ENCODE peak calls at places on chromosomes 4 and X, in four cellular contexts. H is IMR-90, L is mesendoderm, W is H1. N is an unnamed sample.

GRCh38 chr4:61273237-61273636 is 73.1 kb downstream of the ADGRL3 start:
- DNase-seq in H (peak; percentile 1), L (no peak), W (no peak), N (no peak)

GRCh38 chrX:40175416-40176255 is 77.9 kb upstream of the BCOR start:
- DNase-seq in H (no peak), L (peak; percentile 71), W (peak; percentile 56), N (peak; percentile 69)

GRCh38 chr4:184614509-184614908 is 34.7 kb downstream of the CASP3 start:
- DNase-seq in H (no peak), L (no peak), W (no peak), N (no peak)

GRCh38 chr4:161577604-161578301 is 586.0 kb downstream of the FSTL5 start:
- DNase-seq in H (peak; percentile 33), L (peak; percentile 59), W (no peak), N (no peak)

GRCh38 chrX:78066110-78066509 is 37.9 kb upstream of the PGK1 start:
- DNase-seq in H (peak; percentile 76), L (no peak), W (no peak), N (no peak)

GRCh38 chrX:108464604-108465003 is 25.0 kb downstream of the COL4A5 start:
- DNase-seq in H (no peak), L (peak; percentile 74), W (no peak), N (no peak)

GRCh38 chr4:128876194-128876593 is 66.7 kb downstream of the JADE1 start:
- DNase-seq in H (no peak), L (no peak), W (no peak), N (no peak)

GRCh38 chr4:184273166-184274147 is 55.8 kb upstream of the ENPP6 start:
- DNase-seq in H (no peak), L (no peak), W (peak; percentile 30), N (peak; percentile 17)

GRCh38 chr4:88793473-88793872 is 95.8 kb upstream of the NAP1L5 start:
- DNase-seq in H (no peak), L (no peak), W (no peak), N (no peak)

GRCh38 chr4:130849985-130850632 is 1754.2 kb downstream of the C4orf33 start:
- DNase-seq in H (no peak), L (no peak), W (no peak), N (no peak)

GRCh38 chrX:42804524-42804923 is 26.6 kb upstream of the PPP1R2C start:
- DNase-seq in H (no peak), L (peak; percentile 5), W (no peak), N (peak; percentile 42)

GRCh38 chr4:76689079-76689817 is 208.7 kb downstream of the SOWAHB start:
- DNase-seq in H (peak; percentile 28), L (peak; percentile 84), W (peak; percentile 78), N (peak; percentile 82)

GRCh38 chr4:187188118-187188517 is 464.5 kb upstream of the FAT1 start:
- DNase-seq in H (no peak), L (no peak), W (no peak), N (no peak)

GRCh38 chr4:83208776-83209365 is 75.7 kb downstream of the COQ2 start:
- DNase-seq in H (no peak), L (no peak), W (no peak), N (no peak)

GRCh38 chrX:72269671-72270251 is 7.3 kb downstream of the RPS4X start:
- DNase-seq in H (peak; percentile 83), L (no peak), W (no peak), N (no peak)

GRCh38 chr4:107853444-107854325 is 29.0 kb downstream of the SGMS2 start:
- DNase-seq in H (peak; percentile 72), L (no peak), W (no peak), N (no peak)

GRCh38 chrX:44244008-44244407 is 99.5 kb downstream of the EFHC2 start:
- DNase-seq in H (peak; percentile 29), L (peak; percentile 26), W (no peak), N (no peak)

GRCh38 chr4:52983563-52984303 is 121.6 kb downstream of the RASL11B start:
- DNase-seq in H (peak; percentile 68), L (peak; percentile 69), W (no peak), N (no peak)

GRCh38 chr4:5051210-5051691 is at the start of gene STK32B:
- DNase-seq in H (peak; percentile 82), L (peak; percentile 82), W (peak; percentile 81), N (peak; percentile 77)

GRCh38 chrX:65685112-65685511 is 17.7 kb downstream of the MSN start:
- DNase-seq in H (no peak), L (no peak), W (no peak), N (no peak)

GRCh38 chr4:55069248-55069647 is 56.1 kb downstream of the KDR start:
- DNase-seq in H (no peak), L (peak; percentile 7), W (no peak), N (no peak)

GRCh38 chr4:100100985-100101384 is 89.3 kb downstream of the DDIT4L start:
- DNase-seq in H (no peak), L (peak; percentile 85), W (no peak), N (no peak)

GRCh38 chr4:106414366-106414765 is 45.8 kb upstream of the GIMD1 start:
- DNase-seq in H (no peak), L (no peak), W (no peak), N (no peak)

GRCh38 chrX:19990519-19991349 is at the start of gene BCLAF3:
- DNase-seq in H (peak; percentile 79), L (peak; percentile 89), W (peak; percentile 90), N (peak; percentile 92)

GRCh38 chr4:96183630-96184029 is 343.7 kb downstream of the PDHA2 start:
- DNase-seq in H (no peak), L (no peak), W (no peak), N (no peak)

GRCh38 chr4:23855912-23856605 is 33.8 kb downstream of the PPARGC1A start:
- DNase-seq in H (peak; percentile 68), L (no peak), W (no peak), N (no peak)

GRCh38 chr4:23857353-23857752 is 32.5 kb downstream of the PPARGC1A start:
- DNase-seq in H (peak; percentile 47), L (no peak), W (no peak), N (no peak)

GRCh38 chr4:23851455-23851854 is 38.4 kb downstream of the PPARGC1A start:
- DNase-seq in H (no peak), L (no peak), W (no peak), N (no peak)

GRCh38 chr4:23856630-23857029 is 33.2 kb downstream of the PPARGC1A start:
- DNase-seq in H (no peak), L (no peak), W (no peak), N (no peak)

DNA sequence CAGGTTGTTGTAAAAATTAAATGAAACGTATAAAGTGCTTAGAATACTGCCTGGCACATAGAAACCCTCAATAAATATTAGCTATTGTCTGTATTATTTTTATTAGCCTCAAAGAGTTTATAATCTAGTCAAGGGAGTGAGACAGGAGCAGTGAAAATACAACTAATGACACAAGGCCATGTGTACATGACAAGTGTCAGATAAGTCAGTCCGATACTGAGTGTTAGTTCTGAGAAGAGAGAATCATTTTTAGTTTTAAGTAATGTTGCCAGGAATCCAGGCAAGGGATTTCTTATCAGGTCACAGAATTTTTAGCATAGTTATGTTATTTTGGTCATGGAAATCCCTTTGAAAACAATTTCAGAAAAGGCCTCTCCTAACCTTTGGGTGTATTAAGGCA is 35.9 kb downstream of the PPARGC1A start:
- DNase-seq in H (no peak), L (no peak), W (no peak), N (no peak)
- H4K5ac ChIP-seq in H (no peak overlapping the region), L (no peak overlapping the region), W (no peak overlapping the region), N (no peak overlapping the region)

DNA sequence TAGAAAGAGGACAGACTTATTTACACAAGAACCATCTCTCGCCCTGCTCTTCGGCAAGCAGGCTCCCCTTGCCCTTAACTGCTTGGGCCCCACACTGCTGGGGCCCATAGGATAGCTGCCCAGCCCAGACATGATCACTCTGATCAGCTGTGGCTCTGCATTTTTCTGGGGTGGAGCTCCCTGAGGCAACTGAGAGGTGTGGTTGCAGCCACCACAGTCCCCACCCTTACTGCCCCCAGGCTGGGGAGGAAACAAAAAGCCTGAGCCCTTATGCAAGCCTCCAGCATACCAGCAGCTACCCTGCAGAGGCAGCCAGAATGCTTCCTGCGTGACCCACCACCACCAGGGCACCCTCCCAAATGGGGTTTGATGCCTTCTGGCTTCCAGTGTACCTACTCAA is 185.5 kb upstream of the ZCCHC13 start:
- DNase-seq in H (no peak), L (peak; percentile 38), W (no peak), N (no peak)
- H3K4ac ChIP-seq in H (peak overlapping the region; percentile 42), L (no peak overlapping the region), W (no peak overlapping the region), N (no peak overlapping the region)

GRCh38 chr4:16090306-16090705 is 6.5 kb upstream of the PROM1 start:
- DNase-seq in H (no peak), L (no peak), W (no peak), N (no peak)
- H4K5ac ChIP-seq in H (no peak overlapping the region), L (no peak overlapping the region), W (no peak overlapping the region), N (no peak overlapping the region)

DNA sequence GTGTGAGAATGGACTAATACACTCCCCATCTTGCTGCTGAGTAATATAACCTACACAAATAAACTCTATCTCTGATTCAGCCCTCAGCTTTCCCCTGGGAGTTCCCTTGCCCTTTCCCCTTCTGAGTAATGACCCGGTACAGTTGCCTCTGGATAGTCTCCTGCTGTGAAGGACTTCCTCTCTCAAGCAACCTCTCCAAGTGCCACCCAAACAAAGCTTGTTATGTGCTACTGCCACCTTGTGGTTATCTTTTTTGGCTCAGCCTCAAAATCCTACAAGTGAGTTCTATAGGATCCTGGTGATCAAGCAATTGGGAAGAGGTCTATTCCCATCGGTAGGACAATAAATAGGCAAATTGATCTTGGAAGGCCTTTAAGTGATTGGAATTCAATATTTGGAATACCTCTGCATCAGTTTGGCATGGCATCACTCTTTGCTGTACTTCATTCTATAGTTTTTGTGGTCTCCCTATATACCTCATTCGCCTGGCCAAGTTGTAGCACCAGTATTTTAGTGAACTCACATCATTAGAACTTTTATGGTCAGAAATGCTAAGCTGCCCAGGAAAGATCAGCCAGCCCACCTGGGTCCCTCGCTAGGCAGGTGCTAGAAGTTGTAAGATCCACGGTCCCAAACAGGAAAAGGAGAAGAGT is 40.1 kb downstream of the ZCCHC13 start:
- DNase-seq in H (peak; percentile 97), L (peak; percentile 96), W (peak; percentile 53), N (peak; percentile 85)
- H3K4ac ChIP-seq in H (no peak overlapping the region), L (no peak overlapping the region), W (no peak overlapping the region), N (no peak overlapping the region)

GRCh38 chr4:189597341-189597740 is 343.3 kb upstream of the FRG1 start:
- DNase-seq in H (no peak), L (no peak), W (no peak), N (no peak)

GRCh38 chr4:189592905-189593304 is 347.8 kb upstream of the FRG1 start:
- DNase-seq in H (no peak), L (no peak), W (no peak), N (no peak)
- H4K5ac ChIP-seq in H (no peak overlapping the region), L (no peak overlapping the region), W (no peak overlapping the region), N (no peak overlapping the region)

N was measured in H9.